ENCODE peak calls at places on chromosomes 2 and 18, in eight cellular contexts. P, B, S, M, Z, R, T and C are unnamed samples.

GRCh38 chr2:221490506-221491060 is 81.5 kb downstream of the EPHA4 start:
- DNase-seq in B (no peak), R (no peak), Z (no peak), P (no peak), T (no peak), S (no peak), M (no peak), C (no peak)

GRCh38 chr18:37392648-37393047 is 172.9 kb downstream of the CELF4 start:
- DNase-seq in S (no peak), P (no peak), M (no peak), T (no peak), Z (no peak), B (no peak), R (no peak), C (no peak)

GRCh38 chr2:240277073-240277806 is 136.8 kb upstream of the OTOS start:
- DNase-seq in S (peak), T (no peak), P (peak), Z (no peak), B (peak), R (peak), M (peak), C (no peak)

GRCh38 chr2:67836861-67837260 is 225.9 kb downstream of the C1D start:
- DNase-seq in T (no peak), P (no peak), B (no peak), S (no peak), R (no peak), M (no peak), Z (no peak), C (no peak)

GRCh38 chr2:186543561-186544131 is 46.2 kb upstream of the ITGAV start:
- DNase-seq in M (peak), Z (no peak), T (no peak), R (peak), P (peak), S (no peak), B (peak), C (no peak)

GRCh38 chr2:178592655-178593054 is 112.4 kb downstream of the PLEKHA3 start:
- DNase-seq in Z (no peak), M (no peak), T (no peak), P (no peak), B (no peak), R (no peak), S (no peak), C (no peak)

GRCh38 chr2:217808326-217808725 is 194.5 kb downstream of the TNS1 start:
- DNase-seq in P (no peak), B (no peak), S (no peak), M (no peak), T (no peak), Z (no peak), R (no peak), C (no peak)

GRCh38 chr2:107743274-107743673 is 83.4 kb upstream of the RGPD4 start:
- DNase-seq in R (no peak), Z (no peak), P (no peak), S (no peak), B (no peak), M (no peak), T (no peak), C (no peak)

GRCh38 chr18:63319383-63320040 is at the start of gene BCL2:
- DNase-seq in T (no peak), R (peak), P (no peak), Z (peak), S (peak), B (no peak), M (peak), C (peak)